ENCODE peak calls at places on chromosome 6, in four cellular contexts. One of them, this sample, is unnamed.

GRCh38 chr6:146290589-146290901 is 253.1 kb upstream of the RAB32 start:
- DNase-seq in mesenchymal stem cell: no peak
- DNase-seq in MM.1S: no peak
- DNase-seq in left ventricle myocardium inferior: no peak
- DNase-seq in this sample: no peak

GRCh38 chr6:14799928-14800327 is 445.9 kb upstream of the JARID2 start:
- DNase-seq in mesenchymal stem cell: peak
- DNase-seq in MM.1S: peak
- DNase-seq in left ventricle myocardium inferior: peak
- DNase-seq in this sample: peak

GRCh38 chr6:145544031-145544430 is 191.3 kb downstream of the EPM2A start:
- DNase-seq in mesenchymal stem cell: peak
- DNase-seq in MM.1S: no peak
- DNase-seq in left ventricle myocardium inferior: no peak
- DNase-seq in this sample: no peak

GRCh38 chr6:128870751-128871150 is 12.2 kb upstream of the LAMA2 start:
- DNase-seq in mesenchymal stem cell: no peak
- DNase-seq in MM.1S: no peak
- DNase-seq in left ventricle myocardium inferior: no peak
- DNase-seq in this sample: no peak

GRCh38 chr6:90997076-90997475 is 410.2 kb upstream of the MAP3K7 start:
- DNase-seq in mesenchymal stem cell: no peak
- DNase-seq in MM.1S: no peak
- DNase-seq in left ventricle myocardium inferior: no peak
- DNase-seq in this sample: no peak

GRCh38 chr6:167661456-167662103 is 165.1 kb upstream of the AFDN start:
- DNase-seq in mesenchymal stem cell: no peak
- DNase-seq in MM.1S: no peak
- DNase-seq in left ventricle myocardium inferior: no peak
- DNase-seq in this sample: no peak

GRCh38 chr6:20866940-20867630 is 332.8 kb downstream of the CDKAL1 start:
- DNase-seq in mesenchymal stem cell: peak
- DNase-seq in MM.1S: no peak
- DNase-seq in left ventricle myocardium inferior: no peak
- DNase-seq in this sample: no peak

GRCh38 chr6:102995491-102995890 is 1602.0 kb downstream of the GRIK2 start:
- DNase-seq in mesenchymal stem cell: no peak
- DNase-seq in MM.1S: no peak
- DNase-seq in left ventricle myocardium inferior: no peak
- DNase-seq in this sample: no peak

GRCh38 chr6:32973934-32974333 is 5.5 kb downstream of the BRD2 start:
- DNase-seq in mesenchymal stem cell: peak
- DNase-seq in MM.1S: peak
- DNase-seq in left ventricle myocardium inferior: no peak
- DNase-seq in this sample: no peak

GRCh38 chr6:3624268-3625136 is 127.0 kb downstream of the PXDC1 start:
- DNase-seq in mesenchymal stem cell: no peak
- DNase-seq in MM.1S: no peak
- DNase-seq in left ventricle myocardium inferior: no peak
- DNase-seq in this sample: no peak

GRCh38 chr6:135030532-135031178 is 24.0 kb downstream of the HBS1L start:
- DNase-seq in mesenchymal stem cell: peak
- DNase-seq in MM.1S: no peak
- DNase-seq in left ventricle myocardium inferior: no peak
- DNase-seq in this sample: no peak

GRCh38 chr6:134632034-134632433 is 314.1 kb upstream of the SGK1 start:
- DNase-seq in mesenchymal stem cell: no peak
- DNase-seq in MM.1S: no peak
- DNase-seq in left ventricle myocardium inferior: no peak
- DNase-seq in this sample: no peak

GRCh38 chr6:111159628-111160027 is 72.3 kb downstream of the SLC16A10 start:
- DNase-seq in mesenchymal stem cell: no peak
- DNase-seq in MM.1S: no peak
- DNase-seq in left ventricle myocardium inferior: no peak
- DNase-seq in this sample: no peak

GRCh38 chr6:45801471-45802289 is 214.0 kb downstream of the CLIC5 start:
- DNase-seq in mesenchymal stem cell: no peak
- DNase-seq in MM.1S: no peak
- DNase-seq in left ventricle myocardium inferior: no peak
- DNase-seq in this sample: no peak

GRCh38 chr6:112223070-112223861 is 31.1 kb downstream of the LAMA4 start:
- DNase-seq in mesenchymal stem cell: peak
- DNase-seq in MM.1S: no peak
- DNase-seq in left ventricle myocardium inferior: no peak
- DNase-seq in this sample: no peak

GRCh38 chr6:7138921-7139358 is 31.2 kb downstream of the RREB1 start:
- DNase-seq in mesenchymal stem cell: no peak
- DNase-seq in MM.1S: no peak
- DNase-seq in left ventricle myocardium inferior: no peak
- DNase-seq in this sample: no peak

GRCh38 chr6:3280866-3281465 is 22.2 kb downstream of the PSMG4 start:
- DNase-seq in mesenchymal stem cell: no peak
- DNase-seq in MM.1S: no peak
- DNase-seq in left ventricle myocardium inferior: no peak
- DNase-seq in this sample: no peak

GRCh38 chr6:157235600-157236039 is 87.7 kb downstream of the TMEM242 start:
- DNase-seq in mesenchymal stem cell: peak
- DNase-seq in MM.1S: peak
- DNase-seq in left ventricle myocardium inferior: peak
- DNase-seq in this sample: no peak

GRCh38 chr6:42984924-42985475 is 630 bp downstream of the PPP2R5D start:
- DNase-seq in mesenchymal stem cell: peak
- DNase-seq in MM.1S: no peak
- DNase-seq in left ventricle myocardium inferior: no peak
- DNase-seq in this sample: peak

GRCh38 chr6:37622639-37623038 is 75.0 kb downstream of the MDGA1 start:
- DNase-seq in mesenchymal stem cell: no peak
- DNase-seq in MM.1S: no peak
- DNase-seq in left ventricle myocardium inferior: no peak
- DNase-seq in this sample: peak

GRCh38 chr6:67131827-67132226 is 1424.8 kb upstream of the EYS start:
- DNase-seq in mesenchymal stem cell: no peak
- DNase-seq in MM.1S: no peak
- DNase-seq in left ventricle myocardium inferior: no peak
- DNase-seq in this sample: no peak

GRCh38 chr6:160462551-160463109 is 114.5 kb downstream of the SLC22A3 start:
- DNase-seq in mesenchymal stem cell: peak
- DNase-seq in MM.1S: peak
- DNase-seq in left ventricle myocardium inferior: no peak
- DNase-seq in this sample: peak

GRCh38 chr6:79042799-79043126 is 35.3 kb downstream of the PHIP start:
- DNase-seq in mesenchymal stem cell: no peak
- DNase-seq in MM.1S: no peak
- DNase-seq in left ventricle myocardium inferior: no peak
- DNase-seq in this sample: no peak

GRCh38 chr6:50145125-50145524 is 95.4 kb upstream of the DEFB112 start:
- DNase-seq in mesenchymal stem cell: peak
- DNase-seq in MM.1S: no peak
- DNase-seq in left ventricle myocardium inferior: no peak
- DNase-seq in this sample: peak

GRCh38 chr6:73565767-73566485 is 45.1 kb upstream of the EEF1A1 start:
- DNase-seq in mesenchymal stem cell: no peak
- DNase-seq in MM.1S: no peak
- DNase-seq in left ventricle myocardium inferior: no peak
- DNase-seq in this sample: no peak

GRCh38 chr6:4999586-4999985 is 4.3 kb downstream of the RPP40 start:
- DNase-seq in mesenchymal stem cell: no peak
- DNase-seq in MM.1S: no peak
- DNase-seq in left ventricle myocardium inferior: no peak
- DNase-seq in this sample: no peak

GRCh38 chr6:5006182-5006581 is 2.3 kb upstream of the RPP40 start:
- DNase-seq in mesenchymal stem cell: no peak
- DNase-seq in MM.1S: no peak
- DNase-seq in left ventricle myocardium inferior: no peak
- DNase-seq in this sample: no peak

GRCh38 chr6:5003604-5004372 is at the start of gene RPP40:
- DNase-seq in mesenchymal stem cell: peak
- DNase-seq in MM.1S: peak
- DNase-seq in left ventricle myocardium inferior: peak
- DNase-seq in this sample: peak

GRCh38 chr6:5007531-5007930 is 3.7 kb upstream of the RPP40 start:
- DNase-seq in mesenchymal stem cell: no peak
- DNase-seq in MM.1S: no peak
- DNase-seq in left ventricle myocardium inferior: no peak
- DNase-seq in this sample: no peak

GRCh38 chr6:5004373-5005037 is 668 bp upstream of the RPP40 start:
- DNase-seq in mesenchymal stem cell: no peak
- DNase-seq in MM.1S: peak
- DNase-seq in left ventricle myocardium inferior: no peak
- DNase-seq in this sample: no peak
- H3K4me3 ChIP-seq in mesenchymal stem cell: peak
- H3K4me3 ChIP-seq in MM.1S: peak
- H3K4me3 ChIP-seq in left ventricle myocardium inferior: peak
- H3K4me3 ChIP-seq in this sample: peak

DNA sequence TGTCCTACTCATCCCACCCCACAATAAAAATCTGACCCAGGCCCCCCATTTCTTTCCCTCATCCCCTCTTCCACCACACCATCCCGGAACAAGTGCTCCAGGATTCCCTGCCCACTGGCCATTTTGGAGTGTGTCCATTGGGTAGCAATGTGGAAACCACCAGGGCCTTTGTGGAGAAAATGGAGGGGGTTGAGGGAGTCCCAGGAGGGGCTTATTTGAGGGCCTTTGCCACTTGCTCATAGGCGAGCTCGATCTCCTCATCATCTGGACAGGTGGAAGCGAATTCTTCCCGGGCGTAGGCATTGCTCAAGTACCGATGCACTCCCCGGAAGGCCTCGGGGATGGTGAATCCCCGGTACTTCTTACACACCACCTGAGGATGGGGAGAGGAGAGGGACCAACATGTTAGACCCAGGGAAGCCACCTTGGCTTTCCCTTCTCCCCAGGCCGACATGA is 1.6 kb upstream of the DDAH2 start:
- DNase-seq in mesenchymal stem cell: no peak
- DNase-seq in MM.1S: no peak
- DNase-seq in left ventricle myocardium inferior: no peak
- DNase-seq in this sample: no peak
- H3K4me3 ChIP-seq in mesenchymal stem cell: peak
- H3K4me3 ChIP-seq in MM.1S: no peak
- H3K4me3 ChIP-seq in left ventricle myocardium inferior: peak
- H3K4me3 ChIP-seq in this sample: no peak

DNA sequence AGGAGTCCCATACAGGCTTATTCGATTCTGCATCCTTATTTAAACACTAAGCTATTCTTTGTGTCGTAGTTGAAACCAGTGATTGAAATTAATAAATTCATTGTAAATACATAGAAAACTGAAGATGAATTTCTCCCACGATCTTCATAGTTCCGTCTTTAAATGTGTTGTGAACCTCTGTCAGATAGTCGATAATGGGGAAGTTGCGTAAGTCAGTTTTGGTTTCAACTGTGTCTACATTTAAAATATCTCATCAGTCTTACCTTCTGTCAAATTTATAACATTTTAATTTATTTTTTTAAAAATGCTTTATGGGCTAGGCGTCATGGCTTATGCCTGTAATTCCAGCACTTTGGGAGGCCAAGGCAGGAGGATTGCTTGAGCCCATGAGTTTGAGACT is 12.7 kb downstream of the STX11 start:
- DNase-seq in mesenchymal stem cell: no peak
- DNase-seq in MM.1S: no peak
- DNase-seq in left ventricle myocardium inferior: no peak
- DNase-seq in this sample: no peak
- H3K4me3 ChIP-seq in mesenchymal stem cell: no peak
- H3K4me3 ChIP-seq in MM.1S: no peak
- H3K4me3 ChIP-seq in left ventricle myocardium inferior: no peak
- H3K4me3 ChIP-seq in this sample: no peak

GRCh38 chr6:125798734-125799510 is 8.2 kb downstream of the NCOA7 start:
- DNase-seq in mesenchymal stem cell: no peak
- DNase-seq in MM.1S: peak
- DNase-seq in left ventricle myocardium inferior: no peak
- DNase-seq in this sample: no peak

GRCh38 chr6:125802943-125803377 is 12.2 kb downstream of the NCOA7 start:
- DNase-seq in mesenchymal stem cell: peak
- DNase-seq in MM.1S: no peak
- DNase-seq in left ventricle myocardium inferior: no peak
- DNase-seq in this sample: peak

GRCh38 chr6:125797934-125798444 is 7.2 kb downstream of the NCOA7 start:
- DNase-seq in mesenchymal stem cell: no peak
- DNase-seq in MM.1S: no peak
- DNase-seq in left ventricle myocardium inferior: no peak
- DNase-seq in this sample: no peak

GRCh38 chr6:125804264-125804663 is 13.5 kb downstream of the NCOA7 start:
- DNase-seq in mesenchymal stem cell: no peak
- DNase-seq in MM.1S: no peak
- DNase-seq in left ventricle myocardium inferior: no peak
- DNase-seq in this sample: no peak

GRCh38 chr6:125802383-125802782 is 11.6 kb downstream of the NCOA7 start:
- DNase-seq in mesenchymal stem cell: no peak
- DNase-seq in MM.1S: no peak
- DNase-seq in left ventricle myocardium inferior: no peak
- DNase-seq in this sample: no peak
- H3K4me3 ChIP-seq in mesenchymal stem cell: no peak
- H3K4me3 ChIP-seq in MM.1S: no peak
- H3K4me3 ChIP-seq in left ventricle myocardium inferior: no peak
- H3K4me3 ChIP-seq in this sample: no peak

GRCh38 chr6:12957321-12958051 is 240.9 kb downstream of the PHACTR1 start:
- DNase-seq in mesenchymal stem cell: peak
- DNase-seq in MM.1S: peak
- DNase-seq in left ventricle myocardium inferior: peak
- DNase-seq in this sample: no peak

GRCh38 chr6:12958052-12958706 is 241.6 kb downstream of the PHACTR1 start:
- DNase-seq in mesenchymal stem cell: peak
- DNase-seq in MM.1S: no peak
- DNase-seq in left ventricle myocardium inferior: no peak
- DNase-seq in this sample: no peak

GRCh38 chr6:12961761-12962160 is 245.2 kb downstream of the PHACTR1 start:
- DNase-seq in mesenchymal stem cell: no peak
- DNase-seq in MM.1S: no peak
- DNase-seq in left ventricle myocardium inferior: no peak
- DNase-seq in this sample: no peak

GRCh38 chr6:12955996-12956395 is 239.4 kb downstream of the PHACTR1 start:
- DNase-seq in mesenchymal stem cell: no peak
- DNase-seq in MM.1S: no peak
- DNase-seq in left ventricle myocardium inferior: no peak
- DNase-seq in this sample: no peak

GRCh38 chr6:12956991-12957320 is 240.4 kb downstream of the PHACTR1 start:
- DNase-seq in mesenchymal stem cell: no peak
- DNase-seq in MM.1S: no peak
- DNase-seq in left ventricle myocardium inferior: no peak
- DNase-seq in this sample: no peak
- H3K4me3 ChIP-seq in mesenchymal stem cell: peak
- H3K4me3 ChIP-seq in MM.1S: peak
- H3K4me3 ChIP-seq in left ventricle myocardium inferior: peak
- H3K4me3 ChIP-seq in this sample: peak